ENCODE peak calls at places on chromosome 12, in seven cellular contexts. D, K, U, H, V, X and B are unnamed samples.

GRCh38 chr12:121762269-121762668 is 31.2 kb downstream of the RHOF start:
- DNase-seq in D (no peak), K (no peak), U (no peak), H (no peak), V (no peak), X (no peak), B (no peak)

GRCh38 chr12:115920395-115921183 is 356.9 kb downstream of the MED13L start:
- DNase-seq in D (no peak), K (no peak), U (no peak), H (no peak), V (no peak), X (no peak), B (no peak)

GRCh38 chr12:11877869-11878780 is 192.6 kb upstream of the BCL2L14 start:
- DNase-seq in D (no peak), K (no peak), U (peak; percentile 50), H (peak; percentile 81), V (peak; percentile 45), X (no peak), B (no peak)

GRCh38 chr12:117854339-117855012 is 114.3 kb downstream of the KSR2 start:
- DNase-seq in D (no peak), K (peak; percentile 55), U (peak; percentile 84), H (no peak), V (no peak), X (peak; percentile 75), B (no peak)

GRCh38 chr12:52615912-52616311 is 2.4 kb downstream of the KRT73 start:
- DNase-seq in D (no peak), K (no peak), U (no peak), H (no peak), V (no peak), X (no peak), B (no peak)

GRCh38 chr12:21980544-21980943 is 39.3 kb upstream of the ABCC9 start:
- DNase-seq in D (no peak), K (no peak), U (no peak), H (no peak), V (no peak), X (no peak), B (no peak)

GRCh38 chr12:127898616-127899015 is 368.4 kb upstream of the TMEM132C start:
- DNase-seq in D (no peak), K (no peak), U (no peak), H (no peak), V (no peak), X (no peak), B (no peak)

GRCh38 chr12:94753071-94753779 is 102.9 kb upstream of the TMCC3 start:
- DNase-seq in D (no peak), K (no peak), U (no peak), H (no peak), V (no peak), X (no peak), B (no peak)

GRCh38 chr12:124916370-124917134 is 2.1 kb upstream of the UBC start:
- DNase-seq in D (peak; percentile 95), K (no peak), U (peak; percentile 96), H (peak; percentile 92), V (no peak), X (no peak), B (no peak)

GRCh38 chr12:81573228-81573627 is 185.9 kb downstream of the PPFIA2 start:
- DNase-seq in D (no peak), K (no peak), U (no peak), H (no peak), V (no peak), X (no peak), B (no peak)

GRCh38 chr12:82359115-82359478 is 768 bp downstream of the METTL25 start:
- DNase-seq in D (no peak), K (peak; percentile 18), U (no peak), H (no peak), V (peak; percentile 57), X (no peak), B (no peak)

GRCh38 chr12:117045175-117045997 is 53.8 kb downstream of the TESC start:
- DNase-seq in D (no peak), K (no peak), U (no peak), H (no peak), V (no peak), X (no peak), B (no peak)

DNA sequence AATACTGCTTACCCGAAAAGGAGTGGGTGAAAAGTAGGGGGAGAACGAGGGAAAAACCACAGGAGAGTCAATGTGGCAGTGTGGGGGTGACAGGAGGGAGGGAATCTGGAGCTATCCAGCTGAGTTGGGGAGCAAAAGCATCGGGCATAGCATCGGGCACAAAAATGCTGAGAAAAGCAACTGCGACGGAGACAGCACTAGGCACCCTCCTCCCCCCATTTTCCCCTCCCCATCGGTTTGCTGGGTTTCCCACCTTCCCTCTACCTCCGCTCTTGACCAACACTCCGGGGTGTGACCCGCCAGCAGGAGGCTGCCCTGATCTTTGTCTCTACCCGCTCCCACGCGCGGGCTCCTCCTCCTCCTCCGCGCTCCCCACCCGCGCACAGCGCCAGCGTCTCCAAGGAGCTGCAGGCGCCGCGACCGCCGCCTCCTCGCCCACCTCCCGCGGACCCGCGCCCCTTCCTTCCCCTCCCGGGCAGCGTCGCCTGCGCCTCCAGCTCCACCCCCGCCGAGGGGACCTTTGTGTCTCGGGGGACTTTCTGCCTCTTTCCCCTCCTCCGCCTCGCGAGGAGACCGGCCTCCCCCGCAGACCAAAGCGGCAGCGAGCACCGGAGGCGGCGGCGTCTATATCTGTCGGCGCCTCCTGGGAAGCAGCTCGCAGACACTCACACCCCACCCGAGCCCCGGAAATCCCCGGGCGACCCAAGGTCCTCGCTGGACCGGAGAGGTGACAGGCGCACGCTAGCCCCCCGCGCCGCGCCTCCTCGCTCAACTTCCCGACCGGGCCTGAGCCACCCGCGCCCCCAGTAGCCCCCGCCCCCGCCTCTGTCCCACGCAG is 939 bp downstream of the CDK17 start:
- DNase-seq in D (peak; percentile 95), K (peak; percentile 82), U (peak; percentile 62), H (peak; percentile 87), V (peak; percentile 91), X (peak; percentile 56), B (no peak)
- TF ChIP-seq CTCF in D (no peak), K (no peak), U (no peak), H (peak; percentile 28), V (peak; percentile 17), X (no peak), B (peak; percentile 36)

DNA sequence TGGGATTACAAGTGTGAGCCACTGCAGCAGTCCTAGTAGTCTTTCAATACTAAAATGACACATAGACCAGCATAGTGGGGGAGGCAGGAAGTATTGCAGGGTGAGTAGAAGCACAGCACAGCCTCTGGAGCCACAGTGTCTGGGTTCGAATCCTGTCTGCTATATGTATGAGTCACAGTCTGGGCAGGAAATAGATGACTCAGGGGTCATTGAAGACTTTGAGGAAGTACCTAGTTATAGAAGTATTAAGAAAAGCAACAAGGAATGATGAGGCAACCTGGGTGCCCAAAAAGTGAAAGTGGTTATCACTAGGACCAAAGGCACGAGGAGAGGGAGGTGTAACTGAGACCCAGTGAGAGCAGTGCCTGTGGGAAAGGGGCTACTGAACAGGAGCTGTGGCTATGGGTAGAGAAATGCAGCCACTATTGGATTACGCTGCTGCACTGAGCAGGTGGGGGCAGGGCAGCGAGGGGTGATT is 124.0 kb downstream of the PDE3A start:
- DNase-seq in D (no peak), K (no peak), U (peak; percentile 89), H (no peak), V (no peak), X (no peak), B (no peak)
- TF ChIP-seq CTCF in D (no peak), K (no peak), U (no peak), H (no peak), V (no peak), X (no peak), B (no peak)

GRCh38 chr12:47397664-47398281 is 308.1 kb downstream of the RPAP3 start:
- DNase-seq in D (no peak), K (peak; percentile 28), U (peak; percentile 95), H (no peak), V (no peak), X (no peak), B (peak; percentile 48)
- TF ChIP-seq CTCF in D (no peak), K (peak; percentile 39), U (peak; percentile 55), H (no peak), V (peak; percentile 43), X (peak; percentile 48), B (peak; percentile 52)

GRCh38 chr12:54389536-54390175 is 5.1 kb upstream of the ZNF385A start:
- DNase-seq in D (no peak), K (no peak), U (no peak), H (no peak), V (no peak), X (no peak), B (no peak)

GRCh38 chr12:54389139-54389508 is 4.6 kb upstream of the ZNF385A start:
- DNase-seq in D (peak; percentile 86), K (no peak), U (no peak), H (no peak), V (no peak), X (no peak), B (no peak)

GRCh38 chr12:54392485-54393349 is 8.2 kb upstream of the ZNF385A start:
- DNase-seq in D (no peak), K (no peak), U (no peak), H (no peak), V (no peak), X (no peak), B (no peak)

GRCh38 chr12:54390176-54390667 is 5.7 kb upstream of the ZNF385A start:
- DNase-seq in D (peak; percentile 89), K (no peak), U (no peak), H (no peak), V (no peak), X (no peak), B (no peak)

GRCh38 chr12:54390668-54391551 is 6.4 kb upstream of the ZNF385A start:
- DNase-seq in D (peak; percentile 91), K (peak; percentile 91), U (no peak), H (no peak), V (peak; percentile 71), X (peak; percentile 41), B (no peak)
- TF ChIP-seq CTCF in D (no peak), K (peak; percentile 36), U (peak; percentile 29), H (no peak), V (no peak), X (peak; percentile 37), B (no peak)

GRCh38 chr12:114476159-114476558 is 70.2 kb upstream of the TBX5 start:
- DNase-seq in D (no peak), K (no peak), U (peak; percentile 49), H (no peak), V (no peak), X (no peak), B (no peak)
- TF ChIP-seq CTCF in D (no peak), K (no peak), U (peak; percentile 56), H (no peak), V (peak; percentile 43), X (peak; percentile 57), B (peak; percentile 29)

GRCh38 chr12:102848832-102849231 is 68.2 kb downstream of the PAH start:
- DNase-seq in D (no peak), K (no peak), U (no peak), H (no peak), V (no peak), X (no peak), B (no peak)
- TF ChIP-seq CTCF in D (no peak), K (no peak), U (no peak), H (no peak), V (no peak), X (no peak), B (no peak)